ENCODE peak calls at places on chromosomes 4 and X, in four cellular contexts. U, L, W and T are unnamed samples.

GRCh38 chrX:19630776-19631707 is 115.7 kb upstream of the MAP3K15 start:
- DNase-seq in U (no peak), L (no peak), W (no peak), T (no peak)

GRCh38 chr4:31045724-31046318 is 325.7 kb downstream of the PCDH7 start:
- DNase-seq in L (no peak), W (no peak), U (peak), T (no peak)

GRCh38 chrX:3286196-3286920 is 60.1 kb downstream of the MXRA5 start:
- DNase-seq in U (no peak), L (no peak), W (no peak), T (no peak)

GRCh38 chr4:183300070-183300469 is 20.0 kb downstream of the CLDN22 start:
- DNase-seq in U (no peak), L (no peak), W (no peak), T (no peak)

GRCh38 chr4:1363540-1363939 is 16.5 kb downstream of the UVSSA start:
- DNase-seq in W (no peak), L (no peak), U (no peak), T (no peak)

GRCh38 chrX:45347877-45348675 is 147.4 kb upstream of the DIPK2B start:
- DNase-seq in U (no peak), W (no peak), L (no peak), T (no peak)

GRCh38 chr4:114807759-114808404 is 209.3 kb downstream of the UGT8 start:
- DNase-seq in U (peak), W (no peak), L (no peak), T (peak)

GRCh38 chr4:107640157-107640556 is 79.9 kb downstream of the PAPSS1 start:
- DNase-seq in W (no peak), L (no peak), U (no peak), T (no peak)

GRCh38 chr4:142718981-142719380 is 127.1 kb downstream of the INPP4B start:
- DNase-seq in U (no peak), W (no peak), L (no peak), T (no peak)

GRCh38 chrX:133923113-133923512 is 62.3 kb downstream of the GPC3 start:
- DNase-seq in L (no peak), U (no peak), W (no peak), T (no peak)

GRCh38 chr4:172995161-172995560 is 173.4 kb upstream of the GALNT7 start:
- DNase-seq in U (no peak), L (no peak), W (no peak), T (no peak)

GRCh38 chr4:145552181-145552822 is 66.9 kb upstream of the MMAA start:
- DNase-seq in L (no peak), W (no peak), U (no peak), T (no peak)

GRCh38 chrX:132426695-132427281 is 62.0 kb downstream of the MBNL3 start:
- DNase-seq in W (no peak), L (no peak), U (no peak), T (no peak)

GRCh38 chr4:87108142-87108546 is 112.3 kb downstream of the KLHL8 start:
- DNase-seq in U (no peak), W (peak), L (no peak), T (no peak)

GRCh38 chr4:188161167-188161566 is 21.9 kb downstream of the TRIML1 start:
- DNase-seq in U (no peak), L (no peak), W (no peak), T (no peak)

GRCh38 chr4:1518997-1519700 is 112.9 kb upstream of the NKX1-1 start:
- DNase-seq in U (no peak), L (no peak), W (no peak), T (no peak)

GRCh38 chr4:7515390-7515902 is 80.7 kb upstream of the PSAPL1 start:
- DNase-seq in U (no peak), L (no peak), W (no peak), T (no peak)

GRCh38 chrX:40646489-40647306 is 663 bp downstream of the CXorf38 start:
- DNase-seq in L (peak), U (peak), W (peak), T (peak)

GRCh38 chrX:68724531-68725020 is 77.1 kb downstream of the STARD8 start:
- DNase-seq in W (no peak), U (no peak), L (no peak), T (no peak)

GRCh38 chr4:76639292-76639691 is 204.3 kb downstream of the SHROOM3 start:
- DNase-seq in U (no peak), L (no peak), W (no peak), T (no peak)

GRCh38 chr4:181728567-181728966 is 514.6 kb upstream of the TENM3 start:
- DNase-seq in U (no peak), L (no peak), W (no peak), T (no peak)

GRCh38 chr4:56981795-56982201 is 3.1 kb downstream of the POLR2B start:
- DNase-seq in L (no peak), W (no peak), U (no peak), T (no peak)

GRCh38 chr4:180794352-180794751 is 1448.8 kb upstream of the TENM3 start:
- DNase-seq in L (no peak), W (no peak), U (no peak), T (no peak)

GRCh38 chr4:66577922-66578321 is 907.6 kb upstream of the EPHA5 start:
- DNase-seq in U (no peak), L (no peak), W (no peak), T (no peak)

GRCh38 chr4:18100657-18101056 is 79.1 kb upstream of the LCORL start:
- DNase-seq in U (no peak), W (no peak), L (no peak), T (no peak)

GRCh38 chrX:64204252-64204651 is 1.3 kb downstream of the AMER1 start:
- DNase-seq in U (no peak), L (no peak), W (peak), T (no peak)

GRCh38 chr4:95092762-95093161 is 335.0 kb downstream of the BMPR1B start:
- DNase-seq in W (no peak), U (no peak), L (no peak), T (no peak)

GRCh38 chr4:118032691-118033090 is 1.6 kb upstream of the NDST3 start:
- DNase-seq in U (no peak), W (no peak), L (no peak), T (no peak)

GRCh38 chr4:156146581-156146980 is 192.9 kb upstream of the CTSO start:
- DNase-seq in U (no peak), W (no peak), L (no peak), T (no peak)

GRCh38 chr4:128600410-128600809 is 209.1 kb upstream of the JADE1 start:
- DNase-seq in L (no peak), W (no peak), U (no peak), T (no peak)

GRCh38 chr4:170270628-170271027 is 180.9 kb upstream of the AADAT start:
- DNase-seq in W (no peak), U (no peak), L (no peak), T (no peak)

GRCh38 chrX:153245288-153245731 is 66.2 kb downstream of the MAGEA1 start:
- DNase-seq in W (no peak), L (no peak), U (peak), T (no peak)

GRCh38 chr4:137253949-137254348 is 278.3 kb downstream of the PCDH18 start:
- DNase-seq in W (no peak), L (no peak), U (no peak), T (no peak)

GRCh38 chr4:138062929-138063328 is 179.2 kb downstream of the SLC7A11 start:
- DNase-seq in W (no peak), L (no peak), U (peak), T (no peak)

GRCh38 chr4:74105656-74106275 is 6.8 kb upstream of the CXCL2 start:
- DNase-seq in W (no peak), L (no peak), U (no peak), T (no peak)

GRCh38 chr4:1402516-1403101 is 3.6 kb downstream of the NKX1-1 start:
- DNase-seq in W (no peak), L (no peak), U (no peak), T (no peak)

GRCh38 chr4:26031704-26032103 is 117.7 kb downstream of the SMIM20 start:
- DNase-seq in U (no peak), L (no peak), W (no peak), T (no peak)

GRCh38 chr4:8727131-8727530 is 134.6 kb downstream of the CPZ start:
- DNase-seq in U (no peak), L (peak), W (peak), T (no peak)

GRCh38 chr4:56146956-56147355 is 198.2 kb downstream of the CEP135 start:
- DNase-seq in L (no peak), W (no peak), U (no peak), T (no peak)

GRCh38 chrX:40644175-40644574 is 3.2 kb downstream of the CXorf38 start:
- DNase-seq in W (no peak), L (no peak), U (no peak), T (peak)

DNA sequence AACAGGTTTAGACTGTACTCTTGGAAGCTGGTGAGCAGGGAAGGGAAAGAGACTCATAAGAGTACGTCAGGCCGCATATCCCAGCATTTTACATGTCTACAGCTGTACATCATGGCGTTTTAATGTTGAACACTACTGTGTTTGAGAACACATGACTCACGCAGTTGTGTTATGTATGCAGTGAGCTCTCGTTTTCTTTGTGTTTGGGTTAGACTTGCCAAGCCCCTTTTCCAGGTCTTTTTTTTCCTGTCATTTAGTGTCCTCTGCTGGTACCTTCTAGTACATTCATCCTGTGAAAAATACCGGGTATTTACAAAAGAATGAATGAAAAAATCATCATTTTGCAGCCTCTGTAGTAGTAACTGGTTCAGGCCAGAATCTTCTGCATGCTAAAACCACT is 35.3 kb downstream of the SMS start:
- DNase-seq in U (no peak), L (no peak), W (no peak), T (no peak)
- TF ChIP-seq CTCF in U (no peak), L (no peak), W (peak), T (no peak)

GRCh38 chr4:110849461-110849860 is 226.6 kb upstream of the PITX2 start:
- DNase-seq in W (no peak), U (no peak), L (no peak), T (no peak)

GRCh38 chr4:110850461-110851447 is 227.9 kb upstream of the PITX2 start:
- DNase-seq in U (no peak), L (no peak), W (no peak), T (no peak)

GRCh38 chr4:110851989-110852388 is 229.1 kb upstream of the PITX2 start:
- DNase-seq in W (no peak), U (no peak), L (no peak), T (no peak)

GRCh38 chr4:110852793-110853192 is 229.9 kb upstream of the PITX2 start:
- DNase-seq in L (no peak), W (no peak), U (no peak), T (no peak)

GRCh38 chr4:110848787-110849186 is 225.9 kb upstream of the PITX2 start:
- DNase-seq in U (no peak), L (no peak), W (no peak), T (no peak)
- TF ChIP-seq CTCF in U (no peak), L (no peak), W (no peak), T (no peak)

GRCh38 chrX:8849462-8849861 is 48.3 kb upstream of the FAM9A start:
- DNase-seq in W (no peak), U (no peak), L (no peak), T (no peak)

GRCh38 chrX:8851487-8851886 is 50.3 kb upstream of the FAM9A start:
- DNase-seq in W (no peak), L (no peak), U (no peak), T (no peak)

GRCh38 chrX:8846271-8846670 is 45.1 kb upstream of the FAM9A start:
- DNase-seq in W (no peak), U (no peak), L (no peak), T (no peak)

GRCh38 chrX:8848921-8849320 is 47.7 kb upstream of the FAM9A start:
- DNase-seq in W (no peak), L (no peak), U (no peak), T (no peak)

DNA sequence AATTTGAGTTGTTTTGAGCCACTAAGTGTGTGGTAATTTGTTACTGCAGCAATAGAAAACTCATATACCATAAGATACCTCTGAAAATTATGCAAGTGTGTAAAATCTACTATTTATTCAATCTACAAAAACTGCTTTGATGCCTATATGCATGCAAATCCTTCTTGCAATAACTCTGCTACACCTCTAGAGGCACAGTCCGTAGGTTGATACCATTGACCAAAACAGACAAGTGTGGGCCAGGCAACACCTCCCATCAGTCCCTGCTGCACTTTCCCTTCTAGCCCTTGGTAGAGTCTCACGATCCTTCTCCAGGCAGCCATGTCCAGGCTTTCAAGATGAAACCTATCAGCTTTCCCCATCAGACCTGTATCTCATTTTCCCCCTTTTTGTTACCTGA is 48.8 kb upstream of the FAM9A start:
- DNase-seq in L (no peak), W (no peak), U (no peak), T (no peak)
- TF ChIP-seq CTCF in L (no peak), W (no peak), U (no peak), T (no peak)

GRCh38 chr4:53545942-53546581 is 45.2 kb downstream of the LNX1 start:
- DNase-seq in U (no peak), L (no peak), W (no peak), T (no peak)
- TF ChIP-seq CTCF in U (no peak), L (no peak), W (no peak), T (no peak)

GRCh38 chr4:47031011-47031678 is at the start of gene GABRB1:
- DNase-seq in U (peak), W (peak), L (no peak), T (no peak)

GRCh38 chr4:47038263-47038662 is 6.9 kb downstream of the GABRB1 start:
- DNase-seq in W (no peak), L (no peak), U (no peak), T (no peak)

GRCh38 chr4:47031713-47032404 is 492 bp downstream of the GABRB1 start:
- DNase-seq in U (no peak), W (no peak), L (no peak), T (no peak)

DNA sequence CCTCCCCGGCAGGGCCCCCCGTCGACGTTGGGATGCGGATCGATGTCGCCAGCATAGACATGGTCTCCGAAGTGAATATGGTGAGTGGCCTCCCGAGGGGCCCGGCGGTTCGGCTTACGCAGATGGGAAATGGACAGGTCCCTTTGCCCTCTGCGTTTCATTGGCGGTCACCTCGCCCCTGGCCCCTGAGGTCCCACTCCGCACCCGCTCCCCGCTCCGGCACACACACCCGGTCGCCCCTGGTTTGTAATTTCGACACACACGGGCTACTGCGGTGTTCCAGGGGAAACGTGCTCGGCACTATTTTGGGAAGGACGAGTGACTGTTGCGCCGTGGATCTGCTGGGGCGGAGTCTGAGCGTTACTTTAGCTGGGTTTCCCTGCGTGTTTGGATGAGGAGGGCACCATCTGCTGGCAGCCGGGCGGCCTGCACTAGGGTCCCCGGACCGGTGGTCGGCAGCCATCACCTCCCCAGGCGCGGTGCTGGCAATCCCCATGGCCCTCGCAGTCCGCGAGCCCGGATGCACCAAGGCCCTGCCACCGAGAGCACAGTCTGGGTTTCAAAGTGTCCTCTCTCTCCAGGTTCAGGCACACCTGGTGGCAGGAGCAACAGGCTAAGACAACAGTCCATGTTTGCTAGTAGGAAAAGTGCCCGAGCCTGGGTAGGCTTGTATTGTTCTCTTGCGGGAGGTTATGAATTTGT is 1.2 kb downstream of the GABRB1 start:
- DNase-seq in L (no peak), U (peak), W (peak), T (no peak)
- TF ChIP-seq CTCF in L (no peak), U (peak), W (peak), T (peak)

DNA sequence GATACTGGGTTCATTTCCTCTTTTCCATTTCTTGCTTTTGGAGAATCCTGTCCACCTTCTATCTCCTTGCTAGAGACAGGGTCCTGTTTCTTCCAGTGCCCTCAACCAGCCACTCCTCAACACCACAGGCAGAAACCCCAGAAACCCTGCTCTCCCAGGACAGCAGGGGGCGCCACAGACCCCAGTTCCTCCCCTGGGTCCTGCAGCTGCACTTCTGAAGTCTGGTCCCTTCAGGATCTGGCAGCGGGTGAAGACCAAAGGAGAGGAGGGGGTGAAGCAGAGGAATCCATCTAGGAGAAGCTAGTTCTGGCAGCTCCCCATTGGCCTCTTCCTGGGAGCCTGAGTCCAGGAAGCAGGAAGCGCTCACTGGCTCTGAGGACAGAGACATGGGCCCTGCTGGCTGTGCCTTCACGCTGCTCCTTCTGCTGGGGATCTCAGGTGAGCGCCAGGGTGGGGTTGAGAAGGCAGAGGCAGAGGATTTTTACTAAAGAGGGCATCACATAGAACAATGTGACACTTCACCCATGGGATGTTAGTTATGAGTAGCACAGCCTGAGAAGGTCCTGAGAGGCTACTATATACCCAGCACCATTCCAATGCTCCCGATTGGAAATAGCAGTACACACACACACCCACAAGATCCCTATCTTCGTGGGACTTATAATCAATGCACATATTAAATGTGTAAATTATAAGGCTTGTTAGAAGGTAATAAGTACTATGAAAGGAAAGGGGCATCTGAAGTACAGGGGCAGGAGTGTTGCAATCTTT is at the start of gene PRSS48:
- DNase-seq in L (no peak), W (no peak), U (peak), T (no peak)
- TF ChIP-seq CTCF in L (peak), W (peak), U (peak), T (peak)

GRCh38 chrX:110466790-110467189 is 108.1 kb downstream of the RTL9 start:
- DNase-seq in L (no peak), U (no peak), W (no peak), T (no peak)

GRCh38 chrX:110462957-110463356 is 104.3 kb downstream of the RTL9 start:
- DNase-seq in L (no peak), W (no peak), U (no peak), T (no peak)
- TF ChIP-seq CTCF in L (no peak), W (no peak), U (no peak), T (no peak)